ENCODE peak calls at places on chromosomes 5 and 9, in eight cellular contexts. One of them, this sample, is unnamed.

GRCh38 chr9:134314039-134314949 is 12.0 kb upstream of the RXRA start:
- DNase-seq in cardiac muscle cell: no peak
- DNase-seq in sigmoid colon: peak; percentile 63
- DNase-seq in A673: no peak
- DNase-seq in PC-3: no peak
- DNase-seq in right atrium auricular region: no peak
- DNase-seq in SK-N-SH: no peak
- DNase-seq in HCT116: no peak
- DNase-seq in this sample: no peak

GRCh38 chr5:158875272-158875679 is 224.4 kb downstream of the EBF1 start:
- DNase-seq in cardiac muscle cell: peak; percentile 39
- DNase-seq in sigmoid colon: no peak
- DNase-seq in A673: no peak
- DNase-seq in PC-3: peak; percentile 55
- DNase-seq in right atrium auricular region: no peak
- DNase-seq in SK-N-SH: no peak
- DNase-seq in HCT116: no peak
- DNase-seq in this sample: no peak

GRCh38 chr5:125372694-125373621 is 626.5 kb upstream of the ZNF608 start:
- DNase-seq in cardiac muscle cell: peak; percentile 38
- DNase-seq in sigmoid colon: no peak
- DNase-seq in A673: peak; percentile 98
- DNase-seq in PC-3: peak; percentile 2
- DNase-seq in right atrium auricular region: no peak
- DNase-seq in SK-N-SH: peak; percentile 48
- DNase-seq in HCT116: no peak
- DNase-seq in this sample: no peak

GRCh38 chr9:133054966-133055365 is 6.8 kb upstream of the CEL start:
- DNase-seq in cardiac muscle cell: no peak
- DNase-seq in sigmoid colon: no peak
- DNase-seq in A673: no peak
- DNase-seq in PC-3: no peak
- DNase-seq in right atrium auricular region: peak; percentile 78
- DNase-seq in SK-N-SH: peak; percentile 85
- DNase-seq in HCT116: no peak
- DNase-seq in this sample: no peak

GRCh38 chr9:137173795-137174664 is 2.2 kb upstream of the TMEM210 start:
- DNase-seq in cardiac muscle cell: no peak
- DNase-seq in sigmoid colon: no peak
- DNase-seq in A673: no peak
- DNase-seq in PC-3: no peak
- DNase-seq in right atrium auricular region: no peak
- DNase-seq in SK-N-SH: peak; percentile 83
- DNase-seq in HCT116: no peak
- DNase-seq in this sample: no peak

GRCh38 chr5:34869256-34869655 is 30.3 kb downstream of the TTC23L start:
- DNase-seq in cardiac muscle cell: no peak
- DNase-seq in sigmoid colon: no peak
- DNase-seq in A673: no peak
- DNase-seq in PC-3: no peak
- DNase-seq in right atrium auricular region: no peak
- DNase-seq in SK-N-SH: no peak
- DNase-seq in HCT116: no peak
- DNase-seq in this sample: no peak

GRCh38 chr9:132631280-132631679 is 38.5 kb downstream of the DDX31 start:
- DNase-seq in cardiac muscle cell: no peak
- DNase-seq in sigmoid colon: no peak
- DNase-seq in A673: no peak
- DNase-seq in PC-3: peak; percentile 90
- DNase-seq in right atrium auricular region: no peak
- DNase-seq in SK-N-SH: no peak
- DNase-seq in HCT116: no peak
- DNase-seq in this sample: no peak

GRCh38 chr9:5939530-5939929 is 48.8 kb downstream of the MLANA start:
- DNase-seq in cardiac muscle cell: no peak
- DNase-seq in sigmoid colon: no peak
- DNase-seq in A673: no peak
- DNase-seq in PC-3: no peak
- DNase-seq in right atrium auricular region: no peak
- DNase-seq in SK-N-SH: no peak
- DNase-seq in HCT116: no peak
- DNase-seq in this sample: no peak

GRCh38 chr5:31611002-31611401 is 27.9 kb upstream of the PDZD2 start:
- DNase-seq in cardiac muscle cell: no peak
- DNase-seq in sigmoid colon: no peak
- DNase-seq in A673: no peak
- DNase-seq in PC-3: no peak
- DNase-seq in right atrium auricular region: no peak
- DNase-seq in SK-N-SH: no peak
- DNase-seq in HCT116: no peak
- DNase-seq in this sample: no peak

GRCh38 chr9:97675655-97676054 is 21.5 kb downstream of the XPA start:
- DNase-seq in cardiac muscle cell: no peak
- DNase-seq in sigmoid colon: no peak
- DNase-seq in A673: no peak
- DNase-seq in PC-3: no peak
- DNase-seq in right atrium auricular region: no peak
- DNase-seq in SK-N-SH: no peak
- DNase-seq in HCT116: no peak
- DNase-seq in this sample: no peak

GRCh38 chr5:74641014-74641777 is 668 bp upstream of the ENC1 start:
- DNase-seq in cardiac muscle cell: peak; percentile 80
- DNase-seq in sigmoid colon: peak; percentile 81
- DNase-seq in A673: peak; percentile 81
- DNase-seq in PC-3: peak; percentile 89
- DNase-seq in right atrium auricular region: peak; percentile 81
- DNase-seq in SK-N-SH: peak; percentile 79
- DNase-seq in HCT116: peak; percentile 48
- DNase-seq in this sample: peak; percentile 60

GRCh38 chr9:126108240-126108639 is 218.4 kb upstream of the MVB12B start:
- DNase-seq in cardiac muscle cell: peak; percentile 35
- DNase-seq in sigmoid colon: no peak
- DNase-seq in A673: no peak
- DNase-seq in PC-3: no peak
- DNase-seq in right atrium auricular region: no peak
- DNase-seq in SK-N-SH: no peak
- DNase-seq in HCT116: no peak
- DNase-seq in this sample: no peak

GRCh38 chr5:38639377-38640011 is 83.0 kb upstream of the LIFR start:
- DNase-seq in cardiac muscle cell: no peak
- DNase-seq in sigmoid colon: no peak
- DNase-seq in A673: no peak
- DNase-seq in PC-3: no peak
- DNase-seq in right atrium auricular region: no peak
- DNase-seq in SK-N-SH: no peak
- DNase-seq in HCT116: no peak
- DNase-seq in this sample: no peak

GRCh38 chr5:170265527-170265926 is 32.0 kb downstream of the LCP2 start:
- DNase-seq in cardiac muscle cell: peak; percentile 56
- DNase-seq in sigmoid colon: peak; percentile 86
- DNase-seq in A673: peak; percentile 13
- DNase-seq in PC-3: no peak
- DNase-seq in right atrium auricular region: no peak
- DNase-seq in SK-N-SH: no peak
- DNase-seq in HCT116: no peak
- DNase-seq in this sample: peak; percentile 66
- H3K4me1 ChIP-seq in cardiac muscle cell: peaks cover 3% of the 10 kb centered on the region
- H3K4me1 ChIP-seq in sigmoid colon: peaks cover 14% of the 10 kb centered on the region
- H3K4me1 ChIP-seq in A673: no peaks in the 10 kb centered on the region
- H3K4me1 ChIP-seq in PC-3: no peaks in the 10 kb centered on the region
- H3K4me1 ChIP-seq in right atrium auricular region: peaks cover 20% of the 10 kb centered on the region
- H3K4me1 ChIP-seq in SK-N-SH: no peaks in the 10 kb centered on the region
- H3K4me1 ChIP-seq in HCT116: no peaks in the 10 kb centered on the region
- H3K4me1 ChIP-seq in this sample: no peaks in the 10 kb centered on the region

GRCh38 chr5:135032613-135033025 is 1.4 kb downstream of the PITX1 start:
- DNase-seq in cardiac muscle cell: no peak
- DNase-seq in sigmoid colon: no peak
- DNase-seq in A673: no peak
- DNase-seq in PC-3: no peak
- DNase-seq in right atrium auricular region: no peak
- DNase-seq in SK-N-SH: no peak
- DNase-seq in HCT116: no peak
- DNase-seq in this sample: no peak
- H3K4me3 ChIP-seq in cardiac muscle cell: no peak overlapping the region
- H3K4me3 ChIP-seq in sigmoid colon: peak overlapping the region; percentile 41
- H3K4me3 ChIP-seq in A673: peak overlapping the region; percentile 66
- H3K4me3 ChIP-seq in PC-3: peak overlapping the region; percentile 99
- H3K4me3 ChIP-seq in right atrium auricular region: no peak overlapping the region
- H3K4me3 ChIP-seq in SK-N-SH: no peak overlapping the region
- H3K4me3 ChIP-seq in HCT116: peak overlapping the region; percentile 100
- H3K4me3 ChIP-seq in this sample: no peak overlapping the region

DNA sequence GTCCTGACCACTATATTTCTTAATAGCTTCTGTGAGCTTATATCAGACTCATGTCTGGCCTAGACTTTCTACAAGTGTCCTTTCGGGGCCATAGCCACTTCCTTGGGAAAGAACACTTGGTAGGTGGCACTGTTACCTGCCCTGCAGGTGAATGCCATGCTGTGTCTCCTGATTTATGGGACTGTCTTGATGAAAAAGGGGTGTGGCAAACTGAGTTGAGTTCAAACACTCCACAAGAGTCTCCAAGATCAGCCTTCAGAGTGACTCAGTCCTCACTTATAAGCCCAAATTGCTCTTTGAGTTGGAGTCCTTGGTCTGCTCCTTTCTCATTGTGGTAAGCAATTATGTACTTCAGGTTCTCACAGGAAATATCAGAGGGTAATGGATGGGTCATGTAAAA is 9.9 kb upstream of the ANKHD1 start:
- DNase-seq in cardiac muscle cell: no peak
- DNase-seq in sigmoid colon: no peak
- DNase-seq in A673: no peak
- DNase-seq in PC-3: peak; percentile 33
- DNase-seq in right atrium auricular region: no peak
- DNase-seq in SK-N-SH: no peak
- DNase-seq in HCT116: peak; percentile 52
- DNase-seq in this sample: no peak
- H3K27ac ChIP-seq in cardiac muscle cell: no peak overlapping the region
- H3K27ac ChIP-seq in sigmoid colon: no peak overlapping the region
- H3K27ac ChIP-seq in A673: no peak overlapping the region
- H3K27ac ChIP-seq in PC-3: no peak overlapping the region
- H3K27ac ChIP-seq in right atrium auricular region: no peak overlapping the region
- H3K27ac ChIP-seq in SK-N-SH: no peak overlapping the region
- H3K27ac ChIP-seq in HCT116: no peak overlapping the region
- H3K27ac ChIP-seq in this sample: no peak overlapping the region

GRCh38 chr5:73550016-73550415 is 15.4 kb downstream of the ANKRA2 start:
- DNase-seq in cardiac muscle cell: no peak
- DNase-seq in sigmoid colon: no peak
- DNase-seq in A673: no peak
- DNase-seq in PC-3: no peak
- DNase-seq in right atrium auricular region: no peak
- DNase-seq in SK-N-SH: no peak
- DNase-seq in HCT116: no peak
- DNase-seq in this sample: no peak

GRCh38 chr5:73540192-73540591 is 25.2 kb downstream of the ANKRA2 start:
- DNase-seq in cardiac muscle cell: peak; percentile 10
- DNase-seq in sigmoid colon: no peak
- DNase-seq in A673: no peak
- DNase-seq in PC-3: peak; percentile 91
- DNase-seq in right atrium auricular region: no peak
- DNase-seq in SK-N-SH: no peak
- DNase-seq in HCT116: no peak
- DNase-seq in this sample: no peak

GRCh38 chr5:73541981-73542380 is 23.5 kb downstream of the ANKRA2 start:
- DNase-seq in cardiac muscle cell: no peak
- DNase-seq in sigmoid colon: no peak
- DNase-seq in A673: no peak
- DNase-seq in PC-3: no peak
- DNase-seq in right atrium auricular region: no peak
- DNase-seq in SK-N-SH: no peak
- DNase-seq in HCT116: no peak
- DNase-seq in this sample: no peak

GRCh38 chr5:73545403-73545779 is 20.0 kb downstream of the ANKRA2 start:
- DNase-seq in cardiac muscle cell: no peak
- DNase-seq in sigmoid colon: no peak
- DNase-seq in A673: no peak
- DNase-seq in PC-3: no peak
- DNase-seq in right atrium auricular region: no peak
- DNase-seq in SK-N-SH: no peak
- DNase-seq in HCT116: no peak
- DNase-seq in this sample: no peak

GRCh38 chr5:73544429-73545402 is 20.7 kb downstream of the ANKRA2 start:
- DNase-seq in cardiac muscle cell: peak; percentile 38
- DNase-seq in sigmoid colon: no peak
- DNase-seq in A673: no peak
- DNase-seq in PC-3: no peak
- DNase-seq in right atrium auricular region: no peak
- DNase-seq in SK-N-SH: peak; percentile 21
- DNase-seq in HCT116: no peak
- DNase-seq in this sample: peak; percentile 15
- H3K4me1 ChIP-seq in cardiac muscle cell: no peaks in the 10 kb centered on the region
- H3K4me1 ChIP-seq in sigmoid colon: no peaks in the 10 kb centered on the region
- H3K4me1 ChIP-seq in A673: no peaks in the 10 kb centered on the region
- H3K4me1 ChIP-seq in PC-3: peaks cover 29% of the 10 kb centered on the region
- H3K4me1 ChIP-seq in right atrium auricular region: no peaks in the 10 kb centered on the region
- H3K4me1 ChIP-seq in SK-N-SH: no peaks in the 10 kb centered on the region
- H3K4me1 ChIP-seq in HCT116: peaks cover 4% of the 10 kb centered on the region
- H3K4me1 ChIP-seq in this sample: no peaks in the 10 kb centered on the region

DNA sequence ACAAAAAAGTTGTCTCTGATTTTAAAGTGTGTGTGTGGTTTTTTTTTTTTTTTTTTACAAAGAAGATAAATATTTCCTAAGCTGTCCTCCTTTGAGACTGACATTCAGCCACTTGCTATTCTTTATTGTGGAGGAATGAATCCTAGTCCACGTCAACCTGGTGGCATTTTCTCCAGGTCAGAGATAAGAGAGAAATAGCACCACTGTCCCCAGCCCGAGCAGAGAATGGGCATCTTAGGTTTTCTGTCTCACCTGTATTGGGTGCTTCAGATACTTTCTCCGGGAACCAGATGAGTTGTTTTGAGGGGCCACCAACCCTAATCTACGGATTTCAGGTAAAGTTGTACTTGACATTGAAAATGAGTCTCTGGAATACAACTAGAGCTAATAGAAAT is 1.4 kb downstream of the ITGA2 start:
- DNase-seq in cardiac muscle cell: no peak
- DNase-seq in sigmoid colon: no peak
- DNase-seq in A673: no peak
- DNase-seq in PC-3: no peak
- DNase-seq in right atrium auricular region: no peak
- DNase-seq in SK-N-SH: no peak
- DNase-seq in HCT116: no peak
- DNase-seq in this sample: no peak
- H3K4me3 ChIP-seq in cardiac muscle cell: no peak overlapping the region
- H3K4me3 ChIP-seq in sigmoid colon: no peak overlapping the region
- H3K4me3 ChIP-seq in A673: no peak overlapping the region
- H3K4me3 ChIP-seq in PC-3: peak overlapping the region; percentile 89
- H3K4me3 ChIP-seq in right atrium auricular region: no peak overlapping the region
- H3K4me3 ChIP-seq in SK-N-SH: peak overlapping the region; percentile 87
- H3K4me3 ChIP-seq in HCT116: peak overlapping the region; percentile 84
- H3K4me3 ChIP-seq in this sample: no peak overlapping the region

GRCh38 chr9:79824265-79824664 is 252.5 kb downstream of the TLE4 start:
- DNase-seq in cardiac muscle cell: no peak
- DNase-seq in sigmoid colon: no peak
- DNase-seq in A673: no peak
- DNase-seq in PC-3: no peak
- DNase-seq in right atrium auricular region: no peak
- DNase-seq in SK-N-SH: no peak
- DNase-seq in HCT116: no peak
- DNase-seq in this sample: no peak
- H3K27ac ChIP-seq in cardiac muscle cell: no peak overlapping the region
- H3K27ac ChIP-seq in sigmoid colon: no peak overlapping the region
- H3K27ac ChIP-seq in A673: no peak overlapping the region
- H3K27ac ChIP-seq in PC-3: no peak overlapping the region
- H3K27ac ChIP-seq in right atrium auricular region: no peak overlapping the region
- H3K27ac ChIP-seq in SK-N-SH: no peak overlapping the region
- H3K27ac ChIP-seq in HCT116: no peak overlapping the region
- H3K27ac ChIP-seq in this sample: no peak overlapping the region